ENCODE peak calls at places on chromosomes 6 and 20, in four cellular contexts. I is fibroblast of lung, A is cardiac muscle cell, P is uterus. X is an unnamed sample. For H3K36me3 and H3K9me3, the result is how much of the 10 kb centered on the place peaks cover.

GRCh38 chr6:149015877-149016525 is 269.2 kb downstream of the UST start:
- DNase-seq in I (peak), A (no peak), P (no peak), X (peak)

GRCh38 chr20:47758517-47759450 is 26.5 kb downstream of the SULF2 start:
- DNase-seq in I (no peak), A (no peak), P (no peak), X (no peak)

GRCh38 chr20:37741055-37741454 is 47.2 kb downstream of the CTNNBL1 start:
- DNase-seq in I (peak), A (no peak), P (no peak), X (no peak)

GRCh38 chr20:25541676-25542075 is 43.7 kb downstream of the NINL start:
- DNase-seq in I (peak), A (no peak), P (no peak), X (no peak)

GRCh38 chr6:142030115-142030619 is 102.6 kb upstream of the GJE1 start:
- DNase-seq in I (peak), A (no peak), P (no peak), X (peak)

GRCh38 chr6:110432285-110432899 is 17.0 kb upstream of the DDO start:
- DNase-seq in I (no peak), A (no peak), P (no peak), X (no peak)

GRCh38 chr20:24049081-24049480 is 60.5 kb upstream of the GGTLC1 start:
- DNase-seq in I (no peak), A (no peak), P (no peak), X (no peak)

GRCh38 chr6:166419268-166419667 is 36.5 kb upstream of the MPC1 start:
- DNase-seq in I (peak), A (no peak), P (no peak), X (no peak)

GRCh38 chr6:169069361-169069760 is 184.3 kb downstream of the THBS2 start:
- DNase-seq in I (peak), A (no peak), P (no peak), X (no peak)

GRCh38 chr20:25574411-25574810 is 10.9 kb downstream of the NINL start:
- DNase-seq in I (peak), A (no peak), P (no peak), X (no peak)

GRCh38 chr6:134376785-134377184 is 58.9 kb upstream of the SGK1 start:
- DNase-seq in I (no peak), A (no peak), P (no peak), X (no peak)

GRCh38 chr6:111589366-111589765 is 16.3 kb downstream of the TRAF3IP2 start:
- DNase-seq in I (peak), A (no peak), P (peak), X (peak)

GRCh38 chr6:16849280-16850210 is 88.3 kb upstream of the ATXN1 start:
- DNase-seq in I (peak), A (no peak), P (no peak), X (no peak)

GRCh38 chr6:128827675-128828464 is 55.1 kb upstream of the LAMA2 start:
- DNase-seq in I (peak), A (no peak), P (no peak), X (no peak)

GRCh38 chr6:53694800-53695394 is 29.3 kb upstream of the KLHL31 start:
- DNase-seq in I (no peak), A (peak), P (no peak), X (no peak)

GRCh38 chr6:44788387-44788981 is 401.0 kb downstream of the CDC5L start:
- DNase-seq in I (no peak), A (no peak), P (no peak), X (peak)

GRCh38 chr6:1153696-1154245 is 158.1 kb upstream of the FOXQ1 start:
- DNase-seq in I (no peak), A (no peak), P (no peak), X (no peak)

GRCh38 chr6:160202411-160202810 is 56.2 kb downstream of the SLC22A2 start:
- DNase-seq in I (peak), A (no peak), P (no peak), X (peak)

GRCh38 chr6:8375916-8376315 is 59.4 kb downstream of the SLC35B3 start:
- DNase-seq in I (no peak), A (no peak), P (no peak), X (no peak)

GRCh38 chr20:12170406-12170805 is 252.7 kb downstream of the BTBD3 start:
- DNase-seq in I (peak), A (no peak), P (no peak), X (no peak)

GRCh38 chr20:12171927-12172581 is 254.4 kb downstream of the BTBD3 start:
- DNase-seq in I (peak), A (peak), P (peak), X (peak)

GRCh38 chr20:12177657-12178293 is 260.1 kb downstream of the BTBD3 start:
- DNase-seq in I (no peak), A (no peak), P (no peak), X (peak)

GRCh38 chr20:12175538-12175937 is 257.8 kb downstream of the BTBD3 start:
- DNase-seq in I (no peak), A (no peak), P (no peak), X (no peak)

GRCh38 chr20:12173333-12173732 is 255.6 kb downstream of the BTBD3 start:
- DNase-seq in I (no peak), A (peak), P (no peak), X (peak)
- H3K36me3 ChIP-seq in I (under half), A (under half), P (under half), X (under half)

GRCh38 chr6:136914947-136915346 is 7.2 kb upstream of the SLC35D3 start:
- DNase-seq in I (no peak), A (no peak), P (no peak), X (no peak)
- H3K4me3 ChIP-seq in I (no peak), A (no peak), P (no peak), X (no peak)

GRCh38 chr20:53668981-53669380 is 75.3 kb upstream of the ZNF217 start:
- DNase-seq in I (no peak), A (no peak), P (no peak), X (no peak)

GRCh38 chr20:53676519-53676822 is 82.8 kb upstream of the ZNF217 start:
- DNase-seq in I (no peak), A (no peak), P (no peak), X (no peak)

GRCh38 chr20:53672484-53673129 is 79.0 kb upstream of the ZNF217 start:
- DNase-seq in I (peak), A (no peak), P (no peak), X (no peak)

GRCh38 chr20:53666144-53666543 is 72.5 kb upstream of the ZNF217 start:
- DNase-seq in I (no peak), A (no peak), P (no peak), X (no peak)

GRCh38 chr20:53671370-53671769 is 77.7 kb upstream of the ZNF217 start:
- DNase-seq in I (no peak), A (no peak), P (no peak), X (no peak)
- H3K9me3 ChIP-seq in I (under half), A (under half), P (under half), X (under half)

GRCh38 chr6:2196079-2196679 is 49.2 kb downstream of the GMDS start:
- DNase-seq in I (peak), A (peak), P (no peak), X (no peak)
- H3K36me3 ChIP-seq in I (under half), A (under half), P (under half), X (under half)

GRCh38 chr6:31016659-31017299 is 6.5 kb downstream of the MUC22 start:
- DNase-seq in I (no peak), A (no peak), P (no peak), X (no peak)

GRCh38 chr6:31025595-31025994 is 15.3 kb downstream of the MUC22 start:
- DNase-seq in I (no peak), A (no peak), P (no peak), X (no peak)

GRCh38 chr6:31020057-31020456 is 9.8 kb downstream of the MUC22 start:
- DNase-seq in I (no peak), A (no peak), P (no peak), X (no peak)
- H3K4me3 ChIP-seq in I (no peak), A (no peak), P (no peak), X (no peak)